ENCODE peak calls at places on chromosomes 3 and 15, in nine cellular contexts. B is endothelial cell, N is Peyer's patch, G is AG09319, J is mucosa of descending colon, D is cardiac muscle cell, L is H1, E is Caco-2, Z is AG10803. T is an unnamed sample.

GRCh38 chr15:90642464-90643300 is 74.5 kb upstream of the BLM start:
- DNase-seq in E (no peak), D (no peak), J (no peak), G (no peak), Z (no peak), L (no peak), B (no peak), N (no peak), T (no peak)

GRCh38 chr3:194824676-194825075 is 139.0 kb downstream of the FAM43A start:
- DNase-seq in N (no peak), G (no peak), B (no peak), E (no peak), J (no peak), D (peak), Z (peak), L (no peak), T (no peak)

GRCh38 chr3:5202267-5202666 is 14.8 kb downstream of the EDEM1 start:
- DNase-seq in L (no peak), B (no peak), D (peak), G (no peak), J (no peak), E (no peak), Z (peak), N (no peak), T (no peak)

GRCh38 chr15:73024161-73024560 is 28.1 kb upstream of the NEO1 start:
- DNase-seq in J (no peak), E (no peak), B (no peak), N (no peak), D (no peak), L (no peak), Z (no peak), G (no peak), T (no peak)

GRCh38 chr15:48721061-48721810 is 75.7 kb upstream of the FBN1 start:
- DNase-seq in N (no peak), J (no peak), L (no peak), E (no peak), Z (peak), D (no peak), G (no peak), B (no peak), T (no peak)

GRCh38 chr3:140898340-140899180 is 43.1 kb upstream of the SLC25A36 start:
- DNase-seq in J (no peak), Z (peak), L (no peak), N (no peak), B (peak), D (peak), G (peak), E (no peak), T (no peak)

GRCh38 chr15:57557267-57557666 is 34.4 kb upstream of the MYZAP start:
- DNase-seq in E (no peak), G (no peak), Z (no peak), D (no peak), J (no peak), N (no peak), L (no peak), B (no peak), T (no peak)

GRCh38 chr3:73045391-73045790 is 16.1 kb upstream of the EBLN2 start:
- DNase-seq in E (no peak), Z (no peak), D (peak), L (no peak), J (no peak), N (no peak), B (no peak), G (no peak), T (no peak)

GRCh38 chr3:12187448-12188327 is 29.0 kb upstream of the TIMP4 start:
- DNase-seq in L (no peak), E (no peak), D (peak), Z (peak), G (no peak), N (peak), J (peak), B (no peak), T (peak)

GRCh38 chr15:77581896-77582569 is 50.7 kb downstream of the LINGO1 start:
- DNase-seq in D (no peak), E (no peak), L (no peak), J (peak), G (no peak), B (no peak), N (no peak), Z (no peak), T (no peak)

GRCh38 chr3:157573281-157573680 is 70.1 kb upstream of the VEPH1 start:
- DNase-seq in J (no peak), E (no peak), G (peak), D (peak), B (no peak), Z (peak), L (no peak), N (no peak), T (no peak)

GRCh38 chr3:195259146-195259563 is 11.8 kb downstream of the XXYLT1 start:
- DNase-seq in N (no peak), E (no peak), J (no peak), B (no peak), G (no peak), L (peak), D (peak), Z (peak), T (no peak)

GRCh38 chr3:98972155-98972554 is 70.7 kb upstream of the DCBLD2 start:
- DNase-seq in Z (peak), L (no peak), G (peak), D (peak), B (no peak), N (no peak), E (no peak), J (no peak), T (no peak)

GRCh38 chr15:90315276-90315982 is 36.7 kb upstream of the ZNF774 start:
- DNase-seq in B (no peak), Z (peak), L (peak), G (no peak), J (peak), E (no peak), N (no peak), D (peak), T (no peak)

GRCh38 chr3:179321585-179322322 is 1.1 kb upstream of the ZNF639 start:
- DNase-seq in L (peak), G (no peak), J (no peak), B (peak), E (no peak), D (peak), Z (peak), N (peak), T (no peak)

GRCh38 chr15:90099072-90099867 is 3.0 kb downstream of the IDH2 start:
- DNase-seq in N (peak), L (no peak), Z (no peak), E (no peak), B (no peak), D (no peak), J (no peak), G (no peak), T (no peak)

GRCh38 chr3:46668116-46668515 is 25.4 kb downstream of the ALS2CL start:
- DNase-seq in J (no peak), G (no peak), D (no peak), E (peak), Z (no peak), B (no peak), L (no peak), N (no peak), T (no peak)

GRCh38 chr3:111229301-111229700 is 157.7 kb downstream of the NECTIN3 start:
- DNase-seq in E (no peak), G (no peak), Z (no peak), L (no peak), J (no peak), N (no peak), B (no peak), D (no peak), T (no peak)

GRCh38 chr3:112811917-112812660 is 34.6 kb downstream of the CD200R1L start:
- DNase-seq in Z (no peak), L (no peak), G (no peak), N (no peak), J (no peak), D (no peak), B (no peak), E (no peak), T (no peak)

GRCh38 chr3:149688122-149688757 is 30.4 kb upstream of the WWTR1 start:
- DNase-seq in N (no peak), J (no peak), Z (no peak), D (peak), L (no peak), E (no peak), B (no peak), G (no peak), T (no peak)

GRCh38 chr15:27977656-27978055 is 121.5 kb downstream of the OCA2 start:
- DNase-seq in J (no peak), E (no peak), Z (no peak), G (no peak), L (no peak), B (no peak), D (no peak), N (no peak), T (no peak)

GRCh38 chr3:10992017-10992945 is at the start of gene SLC6A1:
- DNase-seq in G (no peak), E (no peak), L (peak), N (no peak), B (peak), D (peak), Z (no peak), J (no peak), T (no peak)
- TF ChIP-seq CTCF in G (no peak), E (no peak), L (peak), N (no peak), B (no peak), D (peak), Z (no peak), J (no peak), T (no peak)

DNA sequence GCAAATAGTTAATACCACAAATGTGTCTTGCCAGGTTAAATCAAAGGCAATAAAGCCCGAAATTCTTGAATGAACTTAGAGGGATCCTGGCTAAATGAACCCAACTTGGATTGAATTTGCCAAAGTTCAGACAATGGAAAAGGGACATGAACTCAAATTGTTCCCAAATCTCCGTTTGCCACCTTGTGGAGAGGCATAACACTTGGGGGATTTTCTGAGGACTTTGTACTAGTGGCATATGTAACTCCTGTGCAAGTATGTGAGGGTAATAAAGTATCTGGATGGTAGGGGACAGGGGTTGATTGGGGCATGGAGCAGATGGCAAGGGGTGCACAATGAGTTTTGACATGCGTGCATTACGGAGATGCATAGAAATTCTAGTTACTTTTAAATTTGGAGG is 1.3 kb upstream of the TCAIM start:
- DNase-seq in G (no peak), D (no peak), B (no peak), J (no peak), E (peak), N (no peak), L (no peak), Z (peak), T (no peak)
- TF ChIP-seq CTCF in G (peak), D (no peak), B (peak), J (no peak), E (peak), N (no peak), L (peak), Z (peak), T (no peak)

GRCh38 chr15:93348711-93349110 is 259.7 kb upstream of the RGMA start:
- DNase-seq in B (no peak), E (no peak), G (no peak), N (no peak), Z (no peak), D (no peak), J (no peak), L (no peak), T (no peak)

GRCh38 chr15:93347917-93348316 is 258.9 kb upstream of the RGMA start:
- DNase-seq in E (no peak), J (no peak), N (no peak), B (no peak), Z (no peak), D (no peak), G (no peak), L (no peak), T (no peak)

GRCh38 chr15:93349146-93349545 is 260.1 kb upstream of the RGMA start:
- DNase-seq in Z (no peak), B (no peak), J (no peak), D (no peak), G (no peak), N (no peak), E (no peak), L (no peak), T (no peak)
- TF ChIP-seq CTCF in Z (no peak), B (no peak), J (no peak), D (no peak), G (no peak), N (no peak), E (no peak), L (no peak), T (no peak)

DNA sequence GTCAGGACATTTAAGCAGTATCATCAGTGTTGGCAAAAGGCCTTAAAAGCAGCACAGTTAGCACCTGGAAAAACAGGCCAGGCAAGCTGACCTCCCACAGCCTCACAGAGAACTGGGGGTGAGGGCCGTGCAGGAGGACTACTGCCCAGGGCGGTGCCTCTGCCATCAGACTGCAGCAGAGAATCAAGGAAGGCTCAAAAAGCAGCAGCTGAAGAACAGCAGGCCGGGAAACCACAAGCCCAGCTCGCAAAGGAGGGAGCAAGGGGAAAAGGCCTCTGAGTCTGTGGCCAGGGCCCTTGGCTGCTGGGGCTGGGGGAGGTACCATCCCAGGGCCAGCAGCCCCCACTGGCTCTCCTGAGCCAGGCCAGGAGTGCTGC is 84.2 kb downstream of the SEC22A start:
- DNase-seq in D (no peak), B (no peak), L (no peak), N (no peak), E (no peak), Z (no peak), G (no peak), J (no peak), T (no peak)
- TF ChIP-seq CTCF in D (no peak), B (no peak), L (no peak), N (no peak), E (no peak), Z (no peak), G (no peak), J (no peak), T (no peak)

GRCh38 chr15:74776851-74777768 is 4.8 kb upstream of the CSK start:
- DNase-seq in Z (no peak), D (peak), L (no peak), G (no peak), N (peak), J (no peak), B (peak), E (no peak), T (peak)
- TF ChIP-seq CTCF in Z (no peak), D (no peak), L (no peak), G (no peak), N (no peak), J (no peak), B (no peak), E (no peak), T (no peak)

GRCh38 chr3:196736670-196737374 is 2.8 kb upstream of the PAK2 start:
- DNase-seq in L (no peak), G (no peak), Z (no peak), N (no peak), D (peak), J (no peak), B (no peak), E (no peak), T (no peak)

GRCh38 chr3:196737655-196738054 is 2.0 kb upstream of the PAK2 start:
- DNase-seq in E (no peak), L (no peak), Z (no peak), J (no peak), N (no peak), D (no peak), G (no peak), B (no peak), T (no peak)

GRCh38 chr3:196740476-196741400 is 1.1 kb downstream of the PAK2 start:
- DNase-seq in E (no peak), B (no peak), J (no peak), D (peak), L (no peak), G (no peak), N (peak), Z (peak), T (no peak)

GRCh38 chr3:196741401-196741761 is 1.7 kb downstream of the PAK2 start:
- DNase-seq in Z (no peak), L (no peak), B (no peak), E (no peak), N (no peak), D (no peak), J (no peak), G (no peak), T (no peak)

DNA sequence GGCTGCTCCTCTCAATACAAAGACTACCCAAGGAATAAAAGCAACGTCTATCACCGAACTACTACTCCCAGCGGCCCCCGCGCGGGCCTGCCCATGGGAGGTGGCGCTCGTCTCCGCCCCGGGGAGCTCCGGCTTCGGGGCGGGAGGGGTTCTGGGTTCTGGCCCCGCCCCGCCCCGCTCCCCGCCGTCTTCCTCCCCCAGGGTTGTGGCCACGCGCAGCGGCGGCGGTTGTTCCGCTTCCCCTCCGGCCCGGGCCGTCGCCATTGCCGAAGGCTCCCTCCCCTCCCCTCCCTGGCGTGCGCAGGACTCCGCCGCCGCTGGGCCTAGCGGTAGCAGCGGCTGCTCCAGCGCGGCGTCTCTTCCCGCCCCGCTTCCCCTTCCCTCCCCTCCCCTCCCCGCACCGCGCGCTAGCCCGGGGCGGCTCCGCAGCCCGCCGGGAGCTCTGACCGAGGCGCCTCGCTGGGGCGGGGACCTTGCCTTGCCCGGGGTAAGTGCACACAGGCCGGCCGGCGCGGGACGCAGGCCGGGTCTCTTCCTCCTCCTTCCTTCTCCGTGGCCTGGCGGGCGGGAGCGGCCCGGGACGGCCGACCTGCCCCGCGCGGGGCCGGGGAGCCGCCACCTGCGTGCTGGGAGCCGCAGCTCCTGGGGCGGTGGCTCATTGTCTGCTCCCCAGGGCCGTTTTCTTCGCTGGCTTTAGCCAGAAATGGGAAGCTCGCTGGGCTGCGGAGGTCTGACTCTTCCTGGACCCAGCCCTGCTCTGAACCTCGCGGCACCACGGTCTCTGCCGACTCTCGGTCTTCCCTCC is at the start of gene PAK2:
- DNase-seq in Z (peak), G (peak), J (peak), D (peak), L (peak), B (peak), E (peak), N (peak), T (peak)
- TF ChIP-seq CTCF in Z (no peak), G (no peak), J (no peak), D (no peak), L (no peak), B (no peak), E (no peak), N (no peak), T (no peak)

GRCh38 chr3:167835953-167836352 is 100.4 kb downstream of the SERPINI1 start:
- DNase-seq in D (no peak), N (no peak), Z (no peak), E (no peak), J (no peak), B (no peak), L (no peak), G (no peak), T (no peak)

GRCh38 chr3:167837430-167837829 is 101.9 kb downstream of the SERPINI1 start:
- DNase-seq in J (no peak), D (no peak), N (no peak), E (no peak), L (no peak), Z (peak), G (no peak), B (no peak), T (no peak)

GRCh38 chr3:167843483-167843882 is 108.0 kb downstream of the SERPINI1 start:
- DNase-seq in Z (no peak), B (no peak), L (no peak), J (no peak), D (no peak), N (no peak), E (no peak), G (no peak), T (no peak)

GRCh38 chr3:167840247-167840646 is 104.7 kb downstream of the SERPINI1 start:
- DNase-seq in D (no peak), J (no peak), N (no peak), E (no peak), B (no peak), G (no peak), Z (no peak), L (no peak), T (no peak)

GRCh38 chr3:167839460-167839859 is 103.9 kb downstream of the SERPINI1 start:
- DNase-seq in N (no peak), B (no peak), J (no peak), D (no peak), E (no peak), G (no peak), Z (no peak), L (no peak), T (no peak)
- TF ChIP-seq CTCF in N (no peak), B (no peak), J (no peak), D (no peak), E (no peak), G (no peak), Z (no peak), L (no peak), T (no peak)

GRCh38 chr3:50673937-50674336 is 790 bp upstream of the DOCK3 start:
- DNase-seq in J (no peak), Z (no peak), B (no peak), L (no peak), G (no peak), D (no peak), E (no peak), N (no peak), T (no peak)
- TF ChIP-seq CTCF in J (no peak), Z (no peak), B (no peak), L (no peak), G (no peak), D (no peak), E (no peak), N (no peak), T (no peak)